ENCODE peak calls at places on chromosomes 13 and 19, in seven cellular contexts. One of them, this sample, is unnamed.

GRCh38 chr13:96984061-96984508 is 10.2 kb downstream of the OXGR1 start:
- DNase-seq in fibroblast of lung: no peak
- DNase-seq in cardiac muscle cell: peak; percentile 23
- DNase-seq in lower lobe of right lung: peak; percentile 67
- DNase-seq in CD8-positive, alpha-beta T cell: no peak
- DNase-seq in right cardiac atrium: no peak
- DNase-seq in suprapubic skin: no peak
- DNase-seq in this sample: no peak

GRCh38 chr13:29908411-29908810 is 58.0 kb upstream of the UBL3 start:
- DNase-seq in fibroblast of lung: peak; percentile 73
- DNase-seq in cardiac muscle cell: peak; percentile 56
- DNase-seq in lower lobe of right lung: no peak
- DNase-seq in CD8-positive, alpha-beta T cell: no peak
- DNase-seq in right cardiac atrium: peak; percentile 61
- DNase-seq in suprapubic skin: peak; percentile 85
- DNase-seq in this sample: no peak

GRCh38 chr13:73428137-73428536 is 369.3 kb downstream of the KLF5 start:
- DNase-seq in fibroblast of lung: peak; percentile 96
- DNase-seq in cardiac muscle cell: peak; percentile 74
- DNase-seq in lower lobe of right lung: no peak
- DNase-seq in CD8-positive, alpha-beta T cell: no peak
- DNase-seq in right cardiac atrium: no peak
- DNase-seq in suprapubic skin: no peak
- DNase-seq in this sample: no peak

GRCh38 chr19:19900574-19901444 is at the start of gene ZNF93:
- DNase-seq in fibroblast of lung: peak; percentile 97
- DNase-seq in cardiac muscle cell: peak; percentile 98
- DNase-seq in lower lobe of right lung: peak; percentile 92
- DNase-seq in CD8-positive, alpha-beta T cell: peak; percentile 88
- DNase-seq in right cardiac atrium: peak; percentile 95
- DNase-seq in suprapubic skin: peak; percentile 98
- DNase-seq in this sample: peak; percentile 99

GRCh38 chr13:46355906-46356305 is 31.1 kb downstream of the RUBCNL start:
- DNase-seq in fibroblast of lung: peak; percentile 49
- DNase-seq in cardiac muscle cell: no peak
- DNase-seq in lower lobe of right lung: no peak
- DNase-seq in CD8-positive, alpha-beta T cell: no peak
- DNase-seq in right cardiac atrium: no peak
- DNase-seq in suprapubic skin: no peak
- DNase-seq in this sample: no peak

GRCh38 chr13:46495647-46496046 is 57.3 kb upstream of the LRCH1 start:
- DNase-seq in fibroblast of lung: no peak
- DNase-seq in cardiac muscle cell: no peak
- DNase-seq in lower lobe of right lung: no peak
- DNase-seq in CD8-positive, alpha-beta T cell: no peak
- DNase-seq in right cardiac atrium: no peak
- DNase-seq in suprapubic skin: no peak
- DNase-seq in this sample: no peak

GRCh38 chr19:3708207-3708931 is at the start of gene TJP3:
- DNase-seq in fibroblast of lung: peak; percentile 42
- DNase-seq in cardiac muscle cell: peak; percentile 25
- DNase-seq in lower lobe of right lung: peak; percentile 87
- DNase-seq in CD8-positive, alpha-beta T cell: no peak
- DNase-seq in right cardiac atrium: peak; percentile 60
- DNase-seq in suprapubic skin: no peak
- DNase-seq in this sample: no peak

GRCh38 chr13:113937497-113938140 is 36.3 kb downstream of the C13orf46 start:
- DNase-seq in fibroblast of lung: no peak
- DNase-seq in cardiac muscle cell: no peak
- DNase-seq in lower lobe of right lung: no peak
- DNase-seq in CD8-positive, alpha-beta T cell: no peak
- DNase-seq in right cardiac atrium: no peak
- DNase-seq in suprapubic skin: no peak
- DNase-seq in this sample: no peak

GRCh38 chr13:35144496-35144895 is 202.4 kb downstream of the NBEA start:
- DNase-seq in fibroblast of lung: peak; percentile 21
- DNase-seq in cardiac muscle cell: peak; percentile 50
- DNase-seq in lower lobe of right lung: no peak
- DNase-seq in CD8-positive, alpha-beta T cell: no peak
- DNase-seq in right cardiac atrium: no peak
- DNase-seq in suprapubic skin: no peak
- DNase-seq in this sample: no peak

DNA sequence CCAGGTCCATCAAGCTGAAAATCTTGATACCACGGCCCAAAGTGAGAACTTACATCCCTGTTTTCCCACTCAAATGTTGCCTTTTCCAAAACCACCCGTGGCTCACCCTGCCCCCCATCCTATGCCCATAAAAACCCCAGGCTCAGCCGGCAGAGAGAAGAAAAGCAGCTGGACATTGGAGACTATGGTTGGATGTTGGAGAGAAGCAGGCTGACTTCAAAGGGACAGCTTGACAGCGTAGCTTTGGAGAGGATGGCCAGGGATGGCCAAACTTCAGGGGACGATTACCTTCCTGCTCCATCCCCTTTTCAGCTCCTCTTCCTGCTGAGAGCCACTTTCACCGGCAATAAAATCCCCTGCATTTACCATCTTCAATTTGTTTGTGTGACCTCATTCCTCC is 3.5 kb upstream of the ZNF792 start:
- DNase-seq in fibroblast of lung: no peak
- DNase-seq in cardiac muscle cell: no peak
- DNase-seq in lower lobe of right lung: no peak
- DNase-seq in CD8-positive, alpha-beta T cell: no peak
- DNase-seq in right cardiac atrium: no peak
- DNase-seq in suprapubic skin: no peak
- DNase-seq in this sample: no peak
- H3K4me1 ChIP-seq in fibroblast of lung: peaks cover 2% of the 10 kb centered on the region
- H3K4me1 ChIP-seq in cardiac muscle cell: peaks cover 4% of the 10 kb centered on the region
- H3K4me1 ChIP-seq in lower lobe of right lung: peaks cover 11% of the 10 kb centered on the region
- H3K4me1 ChIP-seq in CD8-positive, alpha-beta T cell: peaks cover 6% of the 10 kb centered on the region
- H3K4me1 ChIP-seq in right cardiac atrium: peaks cover 3% of the 10 kb centered on the region
- H3K4me1 ChIP-seq in suprapubic skin: peaks cover 19% of the 10 kb centered on the region
- H3K4me1 ChIP-seq in this sample: no peaks in the 10 kb centered on the region

DNA sequence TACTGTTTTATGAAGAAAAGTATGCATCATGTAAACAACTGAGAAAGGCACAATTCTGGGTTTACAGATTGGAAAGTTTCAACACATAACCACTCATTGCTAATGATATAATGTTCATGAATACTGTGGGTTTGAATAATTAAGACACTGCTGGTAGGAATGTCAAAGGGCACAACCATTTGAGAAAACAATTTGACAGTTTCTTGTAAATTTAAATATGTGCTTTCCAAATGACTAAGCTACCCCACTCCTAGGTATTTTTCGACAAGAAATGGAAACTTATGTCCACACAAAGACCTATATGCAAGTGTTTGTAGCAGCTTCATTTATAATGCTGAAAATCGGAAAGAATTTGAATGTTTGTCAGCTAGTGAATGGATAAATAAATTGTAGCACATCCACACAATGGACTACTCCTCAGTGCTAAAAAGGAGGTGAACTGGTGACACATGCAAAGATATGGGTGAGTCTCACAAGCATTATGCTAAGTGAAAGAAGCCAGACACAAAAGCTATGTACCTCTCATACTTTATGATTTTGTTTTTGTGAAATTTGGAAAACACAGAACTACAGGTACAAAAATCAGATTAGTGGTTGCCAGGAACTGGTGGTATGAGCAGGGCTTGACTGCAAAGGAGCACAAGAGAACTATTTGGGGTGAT is 44.8 kb upstream of the FLT1 start:
- DNase-seq in fibroblast of lung: no peak
- DNase-seq in cardiac muscle cell: no peak
- DNase-seq in lower lobe of right lung: no peak
- DNase-seq in CD8-positive, alpha-beta T cell: no peak
- DNase-seq in right cardiac atrium: no peak
- DNase-seq in suprapubic skin: no peak
- DNase-seq in this sample: no peak
- H3K4me3 ChIP-seq in fibroblast of lung: no peak overlapping the region
- H3K4me3 ChIP-seq in cardiac muscle cell: no peak overlapping the region
- H3K4me3 ChIP-seq in lower lobe of right lung: no peak overlapping the region
- H3K4me3 ChIP-seq in CD8-positive, alpha-beta T cell: no peak overlapping the region
- H3K4me3 ChIP-seq in right cardiac atrium: no peak overlapping the region
- H3K4me3 ChIP-seq in suprapubic skin: no peak overlapping the region
- H3K4me3 ChIP-seq in this sample: no peak overlapping the region

DNA sequence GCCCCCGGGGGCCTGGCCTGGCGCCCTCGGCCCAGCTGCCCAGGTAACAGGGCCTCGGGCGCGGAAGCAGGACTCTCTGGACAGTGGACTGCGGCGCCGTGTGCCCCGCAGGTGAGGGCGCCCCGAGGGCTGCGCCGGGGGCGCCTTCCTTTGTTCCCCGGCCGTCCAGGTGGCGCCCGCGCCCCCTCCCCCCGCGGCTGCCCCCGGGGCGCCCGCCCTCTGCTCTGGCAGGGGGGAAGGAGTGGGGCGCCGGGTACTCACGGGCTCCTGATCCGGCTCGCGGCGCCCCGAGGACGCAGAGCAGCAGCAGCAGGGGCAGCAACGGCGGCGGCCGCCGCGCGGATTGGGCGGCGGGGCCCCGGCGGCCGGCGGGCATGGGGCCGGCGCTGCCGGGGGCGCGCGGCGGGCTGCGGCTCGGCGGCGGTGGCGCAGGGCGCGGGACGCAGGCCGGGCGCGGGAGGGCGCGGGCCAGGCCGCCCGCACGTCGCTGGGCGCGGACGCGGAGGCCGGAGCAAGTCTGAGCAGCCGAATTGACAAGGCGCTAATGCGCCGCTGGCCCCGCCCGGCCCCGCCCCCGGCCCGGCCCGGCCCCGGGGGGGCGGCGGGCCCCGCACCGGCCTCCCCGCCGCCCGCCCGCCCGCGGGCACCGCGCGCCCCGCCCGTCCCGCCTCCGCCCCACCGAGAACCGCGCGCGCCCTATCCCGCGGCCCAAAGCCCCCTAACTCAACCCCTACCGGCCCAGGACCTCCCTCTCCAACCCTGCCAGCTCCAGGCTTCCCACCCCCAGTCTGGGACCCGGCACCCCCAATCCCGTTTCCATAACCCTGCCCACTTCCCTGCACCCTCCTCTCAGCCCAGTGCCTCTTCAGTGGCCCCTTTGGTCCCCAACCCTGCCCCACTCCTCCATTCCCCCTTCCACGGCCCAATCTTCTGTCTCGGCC is at the start of gene CRLF1:
- DNase-seq in fibroblast of lung: no peak
- DNase-seq in cardiac muscle cell: no peak
- DNase-seq in lower lobe of right lung: no peak
- DNase-seq in CD8-positive, alpha-beta T cell: no peak
- DNase-seq in right cardiac atrium: peak; percentile 55
- DNase-seq in suprapubic skin: no peak
- DNase-seq in this sample: no peak
- H3K27me3 ChIP-seq in fibroblast of lung: peaks cover 64% of the 10 kb centered on the region
- H3K27me3 ChIP-seq in cardiac muscle cell: peaks cover 97% of the 10 kb centered on the region
- H3K27me3 ChIP-seq in lower lobe of right lung: peaks cover 88% of the 10 kb centered on the region
- H3K27me3 ChIP-seq in CD8-positive, alpha-beta T cell: peaks cover 50% of the 10 kb centered on the region
- H3K27me3 ChIP-seq in right cardiac atrium: no peaks in the 10 kb centered on the region
- H3K27me3 ChIP-seq in suprapubic skin: peaks cover 78% of the 10 kb centered on the region
- H3K27me3 ChIP-seq in this sample: peaks cover 45% of the 10 kb centered on the region

DNA sequence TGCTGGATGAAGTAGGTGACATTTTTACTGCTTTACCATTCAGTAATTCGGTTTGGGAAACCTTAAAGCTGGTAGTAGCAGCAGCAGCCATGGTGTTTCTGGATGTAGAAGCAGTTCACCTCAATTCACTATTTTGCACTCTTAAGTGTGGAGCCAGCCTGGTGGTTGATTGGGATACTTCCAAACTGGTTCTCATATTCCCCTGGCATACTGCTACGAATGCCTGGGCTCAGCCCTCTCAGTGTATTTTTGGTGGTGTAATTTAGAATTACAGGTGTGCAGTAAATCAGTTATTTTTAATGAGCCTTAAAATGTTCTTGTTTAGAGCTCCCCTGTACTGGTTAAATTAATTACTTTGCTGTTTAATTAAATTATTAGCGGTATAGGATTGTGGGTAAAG is 12.4 kb downstream of the HNRNPM start:
- DNase-seq in fibroblast of lung: no peak
- DNase-seq in cardiac muscle cell: no peak
- DNase-seq in lower lobe of right lung: no peak
- DNase-seq in CD8-positive, alpha-beta T cell: no peak
- DNase-seq in right cardiac atrium: no peak
- DNase-seq in suprapubic skin: no peak
- DNase-seq in this sample: no peak
- H3K4me1 ChIP-seq in fibroblast of lung: peaks cover 32% of the 10 kb centered on the region
- H3K4me1 ChIP-seq in cardiac muscle cell: peaks cover 42% of the 10 kb centered on the region
- H3K4me1 ChIP-seq in lower lobe of right lung: peaks cover 91% of the 10 kb centered on the region
- H3K4me1 ChIP-seq in CD8-positive, alpha-beta T cell: peaks cover 59% of the 10 kb centered on the region
- H3K4me1 ChIP-seq in right cardiac atrium: peaks cover 19% of the 10 kb centered on the region
- H3K4me1 ChIP-seq in suprapubic skin: peaks cover 68% of the 10 kb centered on the region
- H3K4me1 ChIP-seq in this sample: peaks cover 93% of the 10 kb centered on the region

DNA sequence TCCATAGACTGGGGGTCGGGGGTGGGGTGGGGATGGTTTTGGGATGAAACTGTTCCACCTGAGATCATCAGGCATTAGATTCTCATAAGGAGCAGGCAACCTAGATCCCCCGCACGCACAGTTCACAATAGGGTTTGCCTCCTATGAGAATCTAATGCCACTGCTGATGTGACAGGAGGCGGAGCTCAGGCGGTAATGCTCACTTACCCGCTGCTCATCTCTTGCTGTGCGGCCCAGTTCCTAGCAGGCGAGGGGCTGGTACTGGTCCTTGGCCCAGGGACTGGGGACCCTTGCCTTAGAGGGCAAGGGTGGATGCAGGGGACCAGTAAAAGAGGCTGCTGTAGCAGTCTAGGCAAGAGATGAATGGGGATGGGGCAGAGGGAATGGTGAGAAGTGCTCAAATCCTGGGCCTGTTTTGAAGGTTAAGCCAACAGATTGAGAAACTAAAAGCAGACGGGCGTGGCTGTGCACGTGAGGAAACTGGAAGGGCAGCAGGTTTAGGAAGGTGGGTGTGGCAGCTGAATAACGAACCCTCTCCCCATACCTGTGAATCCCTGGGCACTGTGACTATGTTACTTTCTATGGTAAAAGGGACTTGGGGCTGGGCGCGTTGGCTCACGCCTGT is 1.5 kb upstream of the ERICH4 start:
- DNase-seq in fibroblast of lung: no peak
- DNase-seq in cardiac muscle cell: no peak
- DNase-seq in lower lobe of right lung: no peak
- DNase-seq in CD8-positive, alpha-beta T cell: no peak
- DNase-seq in right cardiac atrium: no peak
- DNase-seq in suprapubic skin: peak; percentile 41
- DNase-seq in this sample: no peak
- H3K4me3 ChIP-seq in fibroblast of lung: no peak overlapping the region
- H3K4me3 ChIP-seq in cardiac muscle cell: no peak overlapping the region
- H3K4me3 ChIP-seq in lower lobe of right lung: no peak overlapping the region
- H3K4me3 ChIP-seq in CD8-positive, alpha-beta T cell: no peak overlapping the region
- H3K4me3 ChIP-seq in right cardiac atrium: no peak overlapping the region
- H3K4me3 ChIP-seq in suprapubic skin: no peak overlapping the region
- H3K4me3 ChIP-seq in this sample: no peak overlapping the region